ENCODE peak calls at places on chromosomes 12 and 14, in eight cellular contexts. Y is HuH-7.5; X is EH; O is effector memory CD4-positive, alpha-beta T cell; M is stimulated activated CD4-positive, alpha-beta T cell treated with anti-CD3 and anti-CD28 coated beads, Interleukin-4, amount 100 ng/mL, for 4 hours; G is CD14-positive monocyte; T is lung; D is activated naive CD8-positive, alpha-beta T cell treated with anti-CD3 and anti-CD28 coated beads, Interleukin-2, amount 10 ng/mL, durations not matched to agents 7 days and 5 days. K is an unnamed sample.

GRCh38 chr12:110093631-110094311 is 30.4 kb upstream of the IFT81 start:
- DNase-seq in Y (no peak), X (no peak), O (no peak), M (no peak), G (no peak), T (no peak), D (no peak), K (no peak)

GRCh38 chr12:15575797-15576560 is 213.2 kb downstream of the EPS8 start:
- DNase-seq in Y (no peak), X (peak), O (no peak), M (no peak), G (no peak), T (no peak), D (no peak), K (no peak)

GRCh38 chr14:74401504-74402241 is 24.3 kb downstream of the SYNDIG1L start:
- DNase-seq in Y (no peak), X (peak), O (peak), M (peak), G (no peak), T (no peak), D (peak), K (peak)

GRCh38 chr14:106788534-106788933 is 1262.2 kb downstream of the TMEM121 start:
- DNase-seq in Y (no peak), X (no peak), O (no peak), M (no peak), G (no peak), T (no peak), D (no peak), K (no peak)

GRCh38 chr12:66032739-66033138 is 97.8 kb downstream of the LLPH start:
- DNase-seq in Y (no peak), X (no peak), O (no peak), M (no peak), G (no peak), T (no peak), D (no peak), K (no peak)

GRCh38 chr12:50066402-50066801 is 9.0 kb downstream of the ASIC1 start:
- DNase-seq in Y (no peak), X (peak), O (no peak), M (no peak), G (no peak), T (no peak), D (no peak), K (no peak)

GRCh38 chr12:7609480-7609879 is 56.2 kb downstream of the APOBEC1 start:
- DNase-seq in Y (no peak), X (peak), O (no peak), M (no peak), G (no peak), T (no peak), D (no peak), K (no peak)

GRCh38 chr14:25537846-25538455 is 488.0 kb upstream of the STXBP6 start:
- DNase-seq in Y (peak), X (no peak), O (no peak), M (no peak), G (no peak), T (no peak), D (no peak), K (no peak)

GRCh38 chr14:94643316-94644101 is 31.3 kb downstream of the SERPINA3 start:
- DNase-seq in Y (no peak), X (no peak), O (no peak), M (no peak), G (no peak), T (no peak), D (no peak), K (no peak)

GRCh38 chr12:117583677-117584076 is 222.3 kb upstream of the NOS1 start:
- DNase-seq in Y (no peak), X (no peak), O (no peak), M (no peak), G (no peak), T (no peak), D (no peak), K (no peak)

GRCh38 chr12:51244269-51244668 is 5.6 kb downstream of the DAZAP2 start:
- DNase-seq in Y (no peak), X (peak), O (no peak), M (no peak), G (no peak), T (no peak), D (no peak), K (no peak)

GRCh38 chr12:68163546-68164210 is 4.1 kb upstream of the IFNG start:
- DNase-seq in Y (no peak), X (no peak), O (no peak), M (no peak), G (no peak), T (no peak), D (no peak), K (no peak)

GRCh38 chr12:109597795-109598427 is 24.3 kb downstream of the MVK start:
- DNase-seq in Y (peak), X (peak), O (peak), M (peak), G (peak), T (peak), D (peak), K (peak)

GRCh38 chr12:122203968-122204828 is 689 bp downstream of the B3GNT4 start:
- DNase-seq in Y (no peak), X (no peak), O (no peak), M (no peak), G (no peak), T (no peak), D (no peak), K (no peak)

GRCh38 chr12:53289891-53290290 is 5.5 kb upstream of the PFDN5 start:
- DNase-seq in Y (no peak), X (peak), O (no peak), M (no peak), G (no peak), T (no peak), D (no peak), K (no peak)

GRCh38 chr12:93164103-93164880 is 213.4 kb upstream of the NUDT4 start:
- DNase-seq in Y (no peak), X (peak), O (no peak), M (no peak), G (no peak), T (no peak), D (no peak), K (no peak)